ENCODE peak calls at places on chromosome X, in nine cellular contexts. J is spleen, F is endothelial cell of umbilical vein, I is HCT116, W is prostate gland, C is GM23338, B is transverse colon, Q is suprapubic skin, M is Panc1. K is an unnamed sample.
A peak's percentile ranks its signal among the peaks of the same experiment; 100 is the strongest.

GRCh38 chrX:56995271-56995994 is at the start of gene SPIN3:
- DNase-seq in J (peak; percentile 86), F (peak; percentile 71), I (peak; percentile 73), W (peak; percentile 79), C (peak; percentile 86), B (peak; percentile 89), Q (peak; percentile 77), M (no peak), K (peak; percentile 92)

GRCh38 chrX:17377047-17377692 is 2.2 kb downstream of the NHS start:
- DNase-seq in J (no peak), F (peak; percentile 1), I (peak; percentile 40), W (peak; percentile 32), C (peak; percentile 60), B (peak; percentile 51), Q (no peak), M (no peak), K (no peak)

GRCh38 chrX:109974906-109975655 is 27.8 kb upstream of the TMEM164 start:
- DNase-seq in J (no peak), F (peak; percentile 38), I (no peak), W (no peak), C (no peak), B (no peak), Q (no peak), M (no peak), K (no peak)

GRCh38 chrX:132216806-132217202 is 2.4 kb downstream of the RAP2C start:
- DNase-seq in J (no peak), F (peak; percentile 44), I (no peak), W (no peak), C (no peak), B (no peak), Q (no peak), M (no peak), K (no peak)

GRCh38 chrX:79095441-79096338 is 48.8 kb upstream of the GPR174 start:
- DNase-seq in J (no peak), F (peak; percentile 11), I (no peak), W (no peak), C (no peak), B (no peak), Q (no peak), M (no peak), K (no peak)

GRCh38 chrX:20477219-20477618 is 210.5 kb upstream of the RPS6KA3 start:
- DNase-seq in J (no peak), F (no peak), I (no peak), W (no peak), C (no peak), B (no peak), Q (no peak), M (no peak), K (no peak)

GRCh38 chrX:37912286-37912685 is 64.9 kb upstream of the DYNLT3 start:
- DNase-seq in J (no peak), F (peak; percentile 26), I (no peak), W (no peak), C (no peak), B (no peak), Q (no peak), M (no peak), K (no peak)

GRCh38 chrX:95885074-95885473 is 799.6 kb upstream of the DIAPH2 start:
- DNase-seq in J (no peak), F (peak; percentile 90), I (no peak), W (peak; percentile 22), C (no peak), B (peak; percentile 30), Q (no peak), M (no peak), K (no peak)

GRCh38 chrX:68843992-68844391 is 15.2 kb downstream of the EFNB1 start:
- DNase-seq in J (no peak), F (no peak), I (no peak), W (no peak), C (no peak), B (no peak), Q (no peak), M (no peak), K (no peak)

GRCh38 chrX:104098919-104099318 is 13.4 kb upstream of the ZCCHC18 start:
- DNase-seq in J (no peak), F (no peak), I (no peak), W (no peak), C (no peak), B (no peak), Q (no peak), M (no peak), K (no peak)
- TF ChIP-seq POLR2AphosphoS5 in J (no peak), F (no peak), I (no peak), W (no peak), C (no peak), B (no peak), Q (no peak), M (no peak), K (no peak)

DNA sequence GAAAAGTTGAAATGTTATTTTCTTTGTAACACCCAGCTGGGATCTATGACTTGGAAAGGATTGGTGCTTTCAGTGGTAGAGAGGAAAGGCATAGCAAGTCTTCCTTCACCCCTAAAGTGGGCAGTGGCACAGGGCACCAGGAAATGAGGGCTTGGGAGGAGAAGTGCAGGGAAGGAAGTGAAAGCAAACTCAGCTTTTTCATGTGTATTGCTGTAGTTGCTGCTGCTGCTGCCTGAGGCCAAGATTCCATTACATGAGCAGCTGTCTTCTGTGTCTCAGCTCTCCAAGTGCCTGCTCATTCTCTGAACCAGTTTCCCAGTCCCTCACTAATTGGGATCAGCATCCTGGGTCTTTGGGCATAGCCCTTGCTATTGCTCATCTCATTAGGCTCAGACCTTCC is 2.6 kb downstream of the HCCS start:
- DNase-seq in J (no peak), F (peak; percentile 41), I (no peak), W (no peak), C (no peak), B (no peak), Q (no peak), M (no peak), K (no peak)
- H3K36me3 ChIP-seq in J (peaks cover 18% of the 10 kb centered on the region), F (peaks cover 7% of the 10 kb centered on the region), I (peaks cover 32% of the 10 kb centered on the region), W (no peaks in the 10 kb centered on the region), C (peaks cover 9% of the 10 kb centered on the region), B (no peaks in the 10 kb centered on the region), Q (peaks cover 33% of the 10 kb centered on the region), M (no peaks in the 10 kb centered on the region), K (peaks cover 36% of the 10 kb centered on the region)

DNA sequence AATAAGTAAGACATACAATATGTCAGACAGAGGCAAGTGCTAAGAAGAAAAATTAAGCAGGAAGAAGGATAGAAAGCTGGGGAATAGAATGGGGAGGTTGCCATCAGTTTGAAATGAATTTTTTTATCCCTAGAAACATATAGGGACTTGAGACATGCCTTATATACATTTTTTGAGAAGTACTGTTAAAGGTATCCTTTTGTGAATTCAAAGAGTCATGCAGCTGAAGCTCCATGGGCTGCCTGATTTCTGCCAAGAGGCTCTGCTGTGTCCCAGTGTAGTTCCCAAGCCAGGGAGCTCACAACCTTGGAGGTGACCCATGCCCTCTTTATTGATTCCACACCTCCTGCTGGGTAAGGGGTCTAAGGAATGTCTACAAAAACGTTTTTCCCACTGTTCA is 564.6 kb upstream of the DIPK2B start:
- DNase-seq in J (no peak), F (no peak), I (no peak), W (no peak), C (no peak), B (no peak), Q (no peak), M (no peak), K (no peak)
- TF ChIP-seq POLR2AphosphoS5 in J (no peak), F (peak; percentile 8), I (no peak), W (no peak), C (no peak), B (no peak), Q (no peak), M (no peak), K (no peak)

GRCh38 chrX:11111038-11111851 is at the start of gene HCCS:
- DNase-seq in J (peak; percentile 94), F (peak; percentile 86), I (peak; percentile 54), W (peak; percentile 73), C (peak; percentile 81), B (peak; percentile 87), Q (peak; percentile 89), M (no peak), K (peak; percentile 94)
- H3K36me3 ChIP-seq in J (peaks cover 7% of the 10 kb centered on the region), F (peaks cover 3% of the 10 kb centered on the region), I (peaks cover 16% of the 10 kb centered on the region), W (no peaks in the 10 kb centered on the region), C (peaks cover 3% of the 10 kb centered on the region), B (no peaks in the 10 kb centered on the region), Q (peaks cover 16% of the 10 kb centered on the region), M (no peaks in the 10 kb centered on the region), K (peaks cover 6% of the 10 kb centered on the region)

GRCh38 chrX:152847281-152847680 is 16.4 kb downstream of the NSDHL start:
- DNase-seq in J (no peak), F (no peak), I (no peak), W (no peak), C (no peak), B (no peak), Q (no peak), M (no peak), K (no peak)

GRCh38 chrX:152845618-152846240 is 14.9 kb downstream of the NSDHL start:
- DNase-seq in J (no peak), F (no peak), I (no peak), W (no peak), C (no peak), B (no peak), Q (no peak), M (no peak), K (no peak)

GRCh38 chrX:152842772-152843338 is 12.0 kb downstream of the NSDHL start:
- DNase-seq in J (no peak), F (no peak), I (no peak), W (no peak), C (no peak), B (no peak), Q (no peak), M (no peak), K (no peak)

GRCh38 chrX:152844256-152844655 is 13.4 kb downstream of the NSDHL start:
- DNase-seq in J (no peak), F (no peak), I (no peak), W (no peak), C (no peak), B (no peak), Q (no peak), M (no peak), K (no peak)

DNA sequence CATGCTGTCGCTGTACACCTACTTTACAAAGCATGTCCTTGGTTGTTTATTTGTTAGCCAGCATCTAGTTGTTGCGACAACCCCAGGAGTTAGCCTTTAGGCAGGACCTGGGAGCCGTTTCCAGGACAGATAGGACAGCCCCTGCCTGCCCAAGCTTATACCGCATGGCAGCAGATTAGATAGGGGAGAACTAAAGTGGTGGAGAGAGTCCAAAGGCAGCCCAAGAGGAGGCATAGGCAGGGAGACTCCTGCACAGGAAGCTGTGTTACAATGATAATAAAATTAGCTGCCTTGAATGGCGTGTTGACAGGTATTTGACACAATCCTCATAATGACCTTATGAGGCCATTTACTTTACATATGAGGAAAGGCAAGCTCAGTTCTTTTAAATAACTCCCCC is 13.0 kb downstream of the NSDHL start:
- DNase-seq in J (no peak), F (no peak), I (no peak), W (no peak), C (no peak), B (no peak), Q (no peak), M (no peak), K (no peak)
- TF ChIP-seq POLR2AphosphoS5 in J (no peak), F (no peak), I (no peak), W (no peak), C (no peak), B (no peak), Q (no peak), M (no peak), K (no peak)

GRCh38 chrX:101397779-101398178 is 7.0 kb downstream of the RPL36A start:
- DNase-seq in J (no peak), F (peak; percentile 45), I (no peak), W (no peak), C (peak; percentile 21), B (no peak), Q (no peak), M (no peak), K (no peak)
- H3K36me3 ChIP-seq in J (no peaks in the 10 kb centered on the region), F (peaks cover 4% of the 10 kb centered on the region), I (peaks cover 10% of the 10 kb centered on the region), W (no peaks in the 10 kb centered on the region), C (peaks cover 20% of the 10 kb centered on the region), B (no peaks in the 10 kb centered on the region), Q (no peaks in the 10 kb centered on the region), M (peaks cover 10% of the 10 kb centered on the region), K (no peaks in the 10 kb centered on the region)

GRCh38 chrX:40108959-40109287 is 11.2 kb upstream of the BCOR start:
- DNase-seq in J (peak; percentile 88), F (peak; percentile 73), I (no peak), W (peak; percentile 72), C (peak; percentile 54), B (peak; percentile 84), Q (no peak), M (no peak), K (no peak)
- TF ChIP-seq POLR2AphosphoS5 in J (peak; percentile 55), F (peak; percentile 33), I (peak; percentile 55), W (no peak), C (no peak), B (peak; percentile 35), Q (no peak), M (no peak), K (peak; percentile 77)